ENCODE peak calls at places on chromosomes 5 and 9, in six cellular contexts. W, Y, D, Z, N and A are unnamed samples.

GRCh38 chr9:104743377-104743985 is 4.0 kb upstream of the NIPSNAP3A start:
- DNase-seq in W (peak), Y (peak), D (peak), Z (peak), N (peak), A (peak)

GRCh38 chr5:158384535-158385421 is 525.8 kb upstream of the CLINT1 start:
- DNase-seq in W (peak), Y (no peak), D (peak), Z (no peak), N (peak), A (peak)

GRCh38 chr5:171405615-171406014 is 13.8 kb upstream of the FGF18 start:
- DNase-seq in W (peak), Y (no peak), D (no peak), Z (peak), N (peak), A (no peak)

GRCh38 chr9:124513374-124513994 is 6.3 kb upstream of the NR5A1 start:
- DNase-seq in W (no peak), Y (no peak), D (no peak), Z (no peak), N (no peak), A (no peak)

GRCh38 chr9:127927457-127928231 is 2.9 kb downstream of the PIP5KL1 start:
- DNase-seq in W (no peak), Y (peak), D (no peak), Z (no peak), N (no peak), A (no peak)

GRCh38 chr5:88583471-88583870 is 299.5 kb downstream of the MEF2C start:
- DNase-seq in W (no peak), Y (no peak), D (no peak), Z (no peak), N (no peak), A (no peak)

GRCh38 chr5:141657937-141658545 is 6.8 kb upstream of the FCHSD1 start:
- DNase-seq in W (peak), Y (no peak), D (peak), Z (no peak), N (peak), A (peak)

GRCh38 chr5:100838048-100838473 is 65.0 kb downstream of the ST8SIA4 start:
- DNase-seq in W (no peak), Y (no peak), D (no peak), Z (no peak), N (peak), A (no peak)

GRCh38 chr5:176844706-176845391 is 34.5 kb downstream of the UNC5A start:
- DNase-seq in W (no peak), Y (no peak), D (no peak), Z (peak), N (no peak), A (no peak)

GRCh38 chr9:133597316-133597957 is 11.8 kb downstream of the FAM163B start:
- DNase-seq in W (peak), Y (no peak), D (no peak), Z (no peak), N (no peak), A (no peak)

GRCh38 chr9:31608413-31608812 is 776.0 kb upstream of the ACO1 start:
- DNase-seq in W (no peak), Y (no peak), D (peak), Z (no peak), N (peak), A (no peak)

GRCh38 chr9:29241320-29241719 is 1668.0 kb upstream of the C9orf72 start:
- DNase-seq in W (no peak), Y (no peak), D (no peak), Z (peak), N (no peak), A (no peak)

GRCh38 chr5:77046416-77047073 is 16.3 kb downstream of the AGGF1 start:
- DNase-seq in W (no peak), Y (no peak), D (no peak), Z (no peak), N (no peak), A (no peak)

GRCh38 chr9:93010056-93010455 is 48.4 kb upstream of the SUSD3 start:
- DNase-seq in W (no peak), Y (no peak), D (no peak), Z (no peak), N (no peak), A (no peak)

GRCh38 chr9:114864471-114864870 is 58.6 kb upstream of the TNFSF15 start:
- DNase-seq in W (no peak), Y (no peak), D (no peak), Z (no peak), N (no peak), A (no peak)

GRCh38 chr9:106893088-106893487 is 30.1 kb downstream of the ZNF462 start:
- DNase-seq in W (peak), Y (no peak), D (peak), Z (peak), N (peak), A (no peak)

GRCh38 chr5:116939641-116940040 is 365.0 kb upstream of the SEMA6A start:
- DNase-seq in W (no peak), Y (no peak), D (no peak), Z (no peak), N (no peak), A (no peak)

GRCh38 chr5:109688647-109688998 is 1.1 kb upstream of the MAN2A1 start:
- DNase-seq in W (peak), Y (peak), D (no peak), Z (peak), N (no peak), A (no peak)

GRCh38 chr9:71683598-71684235 is 84.6 kb downstream of the CEMIP2 start:
- DNase-seq in W (peak), Y (peak), D (peak), Z (peak), N (peak), A (no peak)

GRCh38 chr5:78050888-78051287 is 243.6 kb downstream of the AP3B1 start:
- DNase-seq in W (no peak), Y (no peak), D (no peak), Z (no peak), N (peak), A (no peak)

GRCh38 chr5:52947851-52948250 is 41.3 kb upstream of the ITGA2 start:
- DNase-seq in W (no peak), Y (no peak), D (no peak), Z (no peak), N (peak), A (no peak)

GRCh38 chr5:91283899-91284298 is 99.2 kb downstream of the ARRDC3 start:
- DNase-seq in W (no peak), Y (peak), D (peak), Z (no peak), N (peak), A (no peak)

GRCh38 chr5:122515709-122516431 is 203.8 kb downstream of the SNCAIP start:
- DNase-seq in W (peak), Y (peak), D (peak), Z (peak), N (peak), A (peak)

GRCh38 chr9:76688471-76689238 is 75.6 kb upstream of the PCA3 start:
- DNase-seq in W (no peak), Y (no peak), D (peak), Z (no peak), N (no peak), A (peak)

GRCh38 chr9:96486351-96487029 is 36.5 kb downstream of the HABP4 start:
- DNase-seq in W (no peak), Y (peak), D (peak), Z (peak), N (peak), A (peak)

GRCh38 chr5:7394889-7395431 is 978 bp upstream of the ADCY2 start:
- DNase-seq in W (no peak), Y (no peak), D (no peak), Z (no peak), N (no peak), A (no peak)

GRCh38 chr9:79857188-79857587 is 285.4 kb downstream of the TLE4 start:
- DNase-seq in W (no peak), Y (no peak), D (no peak), Z (no peak), N (no peak), A (no peak)

GRCh38 chr9:114538241-114538640 is 33.0 kb upstream of the WHRN start:
- DNase-seq in W (peak), Y (peak), D (no peak), Z (peak), N (no peak), A (no peak)

GRCh38 chr9:5949103-5949699 is 58.5 kb downstream of the MLANA start:
- DNase-seq in W (peak), Y (peak), D (peak), Z (peak), N (peak), A (no peak)

GRCh38 chr5:68047035-68047434 is 168.5 kb upstream of the PIK3R1 start:
- DNase-seq in W (no peak), Y (no peak), D (peak), Z (no peak), N (peak), A (peak)

GRCh38 chr9:78866228-78867132 is 569.6 kb downstream of the PSAT1 start:
- DNase-seq in W (no peak), Y (no peak), D (peak), Z (peak), N (peak), A (no peak)

GRCh38 chr5:96716716-96717115 is 54.5 kb downstream of the CAST start:
- DNase-seq in W (no peak), Y (no peak), D (no peak), Z (peak), N (no peak), A (no peak)

GRCh38 chr5:96717874-96718273 is 55.7 kb downstream of the CAST start:
- DNase-seq in W (no peak), Y (no peak), D (no peak), Z (no peak), N (no peak), A (no peak)

GRCh38 chr5:96721351-96721970 is 59.3 kb downstream of the CAST start:
- DNase-seq in W (no peak), Y (no peak), D (peak), Z (no peak), N (peak), A (no peak)

GRCh38 chr5:96718635-96719077 is 56.5 kb downstream of the CAST start:
- DNase-seq in W (no peak), Y (peak), D (no peak), Z (no peak), N (peak), A (no peak)

GRCh38 chr5:96720408-96720807 is 58.2 kb downstream of the CAST start:
- DNase-seq in W (no peak), Y (no peak), D (no peak), Z (no peak), N (no peak), A (no peak)
- TF ChIP-seq CTCF in W (peak), Y (no peak), D (no peak), Z (peak), N (no peak), A (no peak)

DNA sequence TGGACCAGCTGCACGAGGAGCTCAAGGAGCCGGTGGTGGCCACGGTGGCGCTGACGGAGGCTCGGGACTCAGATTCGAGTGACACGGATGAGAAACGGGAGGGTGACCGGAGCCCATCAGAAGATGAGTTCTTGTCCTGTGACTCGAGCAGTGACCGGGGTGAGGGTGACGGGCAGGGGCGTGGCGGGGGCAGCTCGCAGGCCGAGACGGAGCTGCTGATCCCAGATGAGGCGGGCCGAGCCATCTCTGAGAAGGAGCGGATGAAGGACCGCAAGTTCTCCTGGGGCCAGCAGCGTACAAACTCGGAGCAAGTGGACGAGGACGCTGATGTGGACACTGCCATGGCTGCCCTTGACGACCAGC is 32.8 kb downstream of the USP20 start:
- DNase-seq in W (no peak), Y (no peak), D (no peak), Z (no peak), N (no peak), A (no peak)
- TF ChIP-seq CTCF in W (no peak), Y (no peak), D (no peak), Z (no peak), N (no peak), A (no peak)

GRCh38 chr5:29017501-29017900 is 1979.1 kb upstream of the CDH9 start:
- DNase-seq in W (no peak), Y (no peak), D (no peak), Z (no peak), N (no peak), A (no peak)
- TF ChIP-seq CTCF in W (no peak), Y (no peak), D (no peak), Z (no peak), N (no peak), A (no peak)

DNA sequence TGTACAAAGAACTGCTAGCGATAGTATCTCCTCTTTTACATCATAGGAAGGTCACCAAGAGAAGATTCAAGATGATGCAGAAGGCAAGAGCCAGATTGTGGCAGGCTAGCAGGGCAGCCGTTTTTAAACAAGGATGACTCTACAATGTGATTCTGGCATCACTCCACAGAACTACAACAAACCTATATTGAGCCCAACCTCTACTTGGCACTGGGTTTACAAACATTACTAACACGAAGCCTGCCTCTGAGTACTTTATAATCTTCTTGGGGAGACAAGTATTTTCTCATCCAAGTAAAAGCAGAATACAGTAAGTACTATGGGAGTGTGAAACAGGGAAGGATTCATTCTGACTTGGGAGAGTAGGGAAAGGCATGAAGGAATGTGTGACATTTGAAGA is 448.6 kb downstream of the ZNF608 start:
- DNase-seq in W (no peak), Y (no peak), D (no peak), Z (no peak), N (peak), A (no peak)
- TF ChIP-seq CTCF in W (no peak), Y (no peak), D (no peak), Z (no peak), N (no peak), A (no peak)

DNA sequence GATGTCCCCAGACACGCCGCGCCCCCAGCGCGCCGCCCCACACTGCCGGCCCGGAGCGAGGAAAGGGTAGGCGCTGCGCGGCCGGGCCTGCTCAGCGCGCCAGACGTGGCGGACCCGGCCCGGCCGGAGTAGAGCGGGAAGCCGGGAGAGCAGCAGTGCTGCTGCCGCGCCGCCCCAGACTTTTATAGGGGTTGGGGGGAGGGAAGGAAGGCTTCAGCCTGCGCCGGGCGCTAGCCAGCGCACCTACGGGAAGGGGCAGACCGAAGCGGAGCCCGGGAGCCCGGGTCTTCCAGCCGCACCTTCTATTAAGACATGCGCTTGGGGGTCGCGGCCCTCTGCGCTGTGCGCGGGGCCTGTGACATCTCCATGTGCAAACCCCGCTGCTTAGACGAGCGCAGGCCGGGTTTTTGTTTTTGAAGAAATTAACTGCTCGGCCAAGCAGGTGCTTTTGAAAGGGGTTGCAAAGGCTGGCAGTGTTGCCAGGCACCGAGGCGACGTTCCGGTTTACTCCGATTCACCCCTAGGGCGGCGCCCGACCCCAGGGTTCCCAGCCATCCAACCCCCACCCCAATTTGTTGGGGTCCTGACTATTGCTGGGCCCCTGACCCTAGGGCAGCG is 361 bp upstream of the PAX5 start:
- DNase-seq in W (peak), Y (peak), D (no peak), Z (no peak), N (peak), A (no peak)
- TF ChIP-seq CTCF in W (peak), Y (no peak), D (no peak), Z (peak), N (no peak), A (no peak)